ENCODE peak calls at places on chromosomes 7 and 10, in ten cellular contexts. N is foreskin fibroblast, B is heart left ventricle, D is Caco-2, V is epithelial cell of esophagus, L is transverse colon, Y is uterus, I is stomach, Z is HFF-Myc, G is AG09309. S is an unnamed sample.

GRCh38 chr10:31602541-31603244 is 283.7 kb downstream of the ZEB1 start:
- DNase-seq in N (peak), B (peak), D (no peak), V (peak), L (peak), Y (peak), I (peak), Z (no peak), G (peak), S (no peak)

GRCh38 chr10:132293416-132294195 is 14.1 kb downstream of the STK32C start:
- DNase-seq in N (no peak), B (peak), D (peak), V (no peak), L (peak), Y (no peak), I (no peak), Z (no peak), G (no peak), S (no peak)

GRCh38 chr7:23530355-23530754 is 1.4 kb downstream of the TRA2A start:
- DNase-seq in N (peak), B (no peak), D (no peak), V (peak), L (no peak), Y (no peak), I (no peak), Z (no peak), G (no peak), S (peak)

GRCh38 chr10:89563861-89564478 is 28.6 kb upstream of the SLC16A12 start:
- DNase-seq in N (peak), B (no peak), D (no peak), V (peak), L (no peak), Y (no peak), I (no peak), Z (peak), G (no peak), S (peak)

GRCh38 chr7:152568972-152569371 is 107.0 kb downstream of the XRCC2 start:
- DNase-seq in N (no peak), B (no peak), D (no peak), V (no peak), L (no peak), Y (no peak), I (no peak), Z (no peak), G (no peak), S (no peak)

GRCh38 chr10:102997998-102998397 is 79.9 kb downstream of the CNNM2 start:
- DNase-seq in N (peak), B (no peak), D (no peak), V (peak), L (no peak), Y (no peak), I (no peak), Z (no peak), G (no peak), S (no peak)

GRCh38 chr7:131546583-131547111 is 9.8 kb downstream of the PODXL start:
- DNase-seq in N (no peak), B (no peak), D (no peak), V (no peak), L (no peak), Y (no peak), I (no peak), Z (no peak), G (no peak), S (peak)

GRCh38 chr10:72812415-72812797 is 81.1 kb upstream of the OIT3 start:
- DNase-seq in N (no peak), B (no peak), D (no peak), V (no peak), L (no peak), Y (no peak), I (no peak), Z (no peak), G (no peak), S (no peak)

GRCh38 chr7:106284516-106285050 is at the start of gene NAMPT:
- DNase-seq in N (peak), B (peak), D (peak), V (peak), L (peak), Y (peak), I (peak), Z (no peak), G (no peak), S (peak)

GRCh38 chr10:80486151-80486692 is 32.1 kb downstream of the TSPAN14 start:
- DNase-seq in N (no peak), B (no peak), D (no peak), V (no peak), L (no peak), Y (no peak), I (peak), Z (no peak), G (no peak), S (no peak)

GRCh38 chr10:133465191-133465949 is 11.6 kb downstream of the SCART1 start:
- DNase-seq in N (no peak), B (no peak), D (no peak), V (no peak), L (no peak), Y (no peak), I (peak), Z (no peak), G (no peak), S (no peak)

GRCh38 chr7:80529362-80529761 is 17.5 kb upstream of the GNAT3 start:
- DNase-seq in N (peak), B (no peak), D (no peak), V (no peak), L (no peak), Y (no peak), I (no peak), Z (no peak), G (no peak), S (no peak)

GRCh38 chr7:101560856-101561255 is 68.2 kb downstream of the MYL10 start:
- DNase-seq in N (no peak), B (no peak), D (peak), V (no peak), L (peak), Y (no peak), I (peak), Z (no peak), G (no peak), S (no peak)

GRCh38 chr10:116892873-116893685 is 43.8 kb downstream of the ENO4 start:
- DNase-seq in N (no peak), B (no peak), D (no peak), V (no peak), L (no peak), Y (no peak), I (no peak), Z (no peak), G (no peak), S (no peak)

GRCh38 chr7:152202056-152202455 is 176.6 kb downstream of the GALNT11 start:
- DNase-seq in N (peak), B (no peak), D (no peak), V (peak), L (no peak), Y (no peak), I (no peak), Z (no peak), G (peak), S (no peak)

GRCh38 chr7:5590596-5591546 is 167.2 kb upstream of the TNRC18 start:
- DNase-seq in N (peak), B (no peak), D (no peak), V (no peak), L (no peak), Y (no peak), I (no peak), Z (no peak), G (no peak), S (peak)

GRCh38 chr7:36937754-36938551 is 213.7 kb upstream of the AOAH start:
- DNase-seq in N (no peak), B (no peak), D (no peak), V (no peak), L (no peak), Y (no peak), I (no peak), Z (no peak), G (no peak), S (no peak)

GRCh38 chr10:4736183-4736582 is 89.8 kb upstream of the AKR1E2 start:
- DNase-seq in N (no peak), B (no peak), D (no peak), V (no peak), L (no peak), Y (no peak), I (no peak), Z (no peak), G (no peak), S (no peak)

GRCh38 chr10:31929986-31930675 is 1.5 kb upstream of the ARHGAP12 start:
- DNase-seq in N (peak), B (no peak), D (no peak), V (no peak), L (no peak), Y (no peak), I (no peak), Z (no peak), G (no peak), S (no peak)

GRCh38 chr10:34479520-34480179 is 335.4 kb downstream of the PARD3 start:
- DNase-seq in N (no peak), B (no peak), D (peak), V (no peak), L (peak), Y (no peak), I (no peak), Z (no peak), G (no peak), S (no peak)

GRCh38 chr10:116763440-116763839 is 21.1 kb upstream of the HSPA12A start:
- DNase-seq in N (no peak), B (no peak), D (no peak), V (no peak), L (no peak), Y (no peak), I (no peak), Z (no peak), G (no peak), S (no peak)

GRCh38 chr10:93757136-93757535 is 600 bp upstream of the LGI1 start:
- DNase-seq in N (no peak), B (no peak), D (no peak), V (no peak), L (no peak), Y (no peak), I (no peak), Z (no peak), G (no peak), S (no peak)

DNA sequence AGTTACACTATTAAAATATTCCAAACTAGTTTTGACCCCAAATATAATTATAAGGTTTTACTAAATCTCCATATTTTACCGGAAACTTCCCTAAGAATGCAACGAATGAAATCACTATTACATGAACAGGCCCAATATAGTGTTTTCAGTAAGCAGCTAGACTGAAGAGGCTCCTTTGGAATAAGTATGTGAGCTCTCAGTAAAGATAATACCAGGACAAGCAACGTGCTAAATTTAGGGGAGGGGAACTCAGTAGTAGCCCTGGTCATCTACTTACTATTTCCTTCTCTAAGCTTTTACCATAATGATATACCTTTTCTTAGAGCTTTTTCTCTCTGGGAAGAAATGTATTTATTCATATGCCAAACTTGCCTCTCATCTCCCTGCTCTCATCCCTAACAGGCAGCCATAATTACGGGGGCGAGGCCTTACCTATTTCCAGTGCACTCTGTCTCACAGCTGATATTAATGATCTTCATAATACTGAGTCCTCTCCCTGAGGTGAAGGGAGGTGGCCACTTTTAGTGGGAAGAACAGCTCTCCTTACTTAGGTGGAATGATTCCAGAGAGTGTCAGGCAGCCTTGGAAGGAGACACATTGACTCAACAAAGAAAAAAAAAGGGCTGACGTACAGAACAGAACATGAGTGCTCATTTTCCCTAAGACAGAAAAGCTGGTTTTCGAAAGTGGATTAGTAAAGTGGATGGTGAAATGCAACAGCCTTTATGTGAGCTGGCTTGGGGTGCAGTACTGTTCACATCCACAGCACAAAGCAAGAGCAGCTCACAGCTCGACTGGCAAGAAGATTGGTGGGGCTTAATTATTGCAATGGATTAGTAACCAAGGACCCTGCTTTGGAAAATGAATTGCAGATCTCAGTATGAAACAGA is 165.4 kb downstream of the GLI3 start:
- DNase-seq in N (peak), B (no peak), D (no peak), V (peak), L (no peak), Y (no peak), I (no peak), Z (no peak), G (peak), S (no peak)
- TF ChIP-seq CTCF in N (no peak), B (no peak), D (no peak), V (peak), L (peak), Y (no peak), I (peak), Z (no peak), G (peak), S (no peak)

GRCh38 chr10:129929343-129930297 is 34.5 kb downstream of the EBF3 start:
- DNase-seq in N (no peak), B (no peak), D (no peak), V (peak), L (no peak), Y (no peak), I (no peak), Z (no peak), G (no peak), S (no peak)
- TF ChIP-seq CTCF in N (no peak), B (no peak), D (no peak), V (no peak), L (no peak), Y (no peak), I (no peak), Z (no peak), G (no peak), S (no peak)

DNA sequence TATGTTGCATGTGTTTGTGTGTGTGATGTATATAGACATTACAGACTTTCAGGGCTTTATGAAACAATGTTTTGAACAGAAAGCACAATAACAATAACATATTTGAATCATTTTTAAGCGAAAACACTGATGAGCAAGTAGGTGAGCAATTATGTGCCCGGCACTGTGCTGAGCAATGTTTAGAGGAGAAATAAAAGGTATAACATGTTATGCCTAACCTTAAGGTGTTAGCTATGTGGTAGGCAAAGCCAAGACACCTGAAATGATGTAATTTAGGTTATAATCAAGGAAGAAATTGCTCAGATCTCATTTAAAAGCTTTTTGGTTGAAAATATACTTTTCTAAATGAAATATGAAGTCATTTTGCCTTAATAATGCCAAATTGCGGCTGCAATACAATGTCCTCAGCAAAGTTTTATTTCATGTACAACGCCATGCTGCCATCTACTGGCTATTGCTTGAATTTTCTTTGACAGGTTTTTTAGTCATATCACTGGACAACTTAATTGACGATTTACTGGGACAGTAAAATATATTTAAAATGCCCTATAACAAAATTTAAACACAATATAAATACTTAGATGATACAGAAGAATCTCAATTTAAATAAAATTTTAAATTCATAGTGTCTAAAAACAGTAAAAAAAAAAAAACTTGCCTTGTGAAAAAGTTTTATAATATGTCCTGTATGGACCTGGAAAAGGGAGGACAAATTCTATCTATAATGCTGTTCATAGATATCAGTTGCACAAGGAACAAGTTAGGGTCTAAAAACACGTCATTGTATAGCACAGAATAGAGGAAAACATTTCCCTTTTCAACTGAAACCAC is 131.1 kb upstream of the CDK1 start:
- DNase-seq in N (peak), B (no peak), D (peak), V (peak), L (peak), Y (no peak), I (no peak), Z (peak), G (peak), S (peak)
- TF ChIP-seq CTCF in N (peak), B (peak), D (peak), V (peak), L (peak), Y (peak), I (peak), Z (peak), G (peak), S (peak)

GRCh38 chr7:149319376-149319775 is 57.4 kb downstream of the ZNF783 start:
- DNase-seq in N (no peak), B (no peak), D (no peak), V (no peak), L (no peak), Y (no peak), I (no peak), Z (no peak), G (no peak), S (no peak)

GRCh38 chr7:149316606-149317005 is 54.6 kb downstream of the ZNF783 start:
- DNase-seq in N (no peak), B (no peak), D (no peak), V (no peak), L (no peak), Y (no peak), I (no peak), Z (no peak), G (no peak), S (no peak)

GRCh38 chr7:149321978-149322541 is 60.1 kb downstream of the ZNF783 start:
- DNase-seq in N (peak), B (no peak), D (no peak), V (no peak), L (no peak), Y (no peak), I (no peak), Z (no peak), G (no peak), S (no peak)

GRCh38 chr7:149320313-149321124 is 58.5 kb downstream of the ZNF783 start:
- DNase-seq in N (no peak), B (no peak), D (no peak), V (no peak), L (no peak), Y (no peak), I (no peak), Z (no peak), G (no peak), S (no peak)

DNA sequence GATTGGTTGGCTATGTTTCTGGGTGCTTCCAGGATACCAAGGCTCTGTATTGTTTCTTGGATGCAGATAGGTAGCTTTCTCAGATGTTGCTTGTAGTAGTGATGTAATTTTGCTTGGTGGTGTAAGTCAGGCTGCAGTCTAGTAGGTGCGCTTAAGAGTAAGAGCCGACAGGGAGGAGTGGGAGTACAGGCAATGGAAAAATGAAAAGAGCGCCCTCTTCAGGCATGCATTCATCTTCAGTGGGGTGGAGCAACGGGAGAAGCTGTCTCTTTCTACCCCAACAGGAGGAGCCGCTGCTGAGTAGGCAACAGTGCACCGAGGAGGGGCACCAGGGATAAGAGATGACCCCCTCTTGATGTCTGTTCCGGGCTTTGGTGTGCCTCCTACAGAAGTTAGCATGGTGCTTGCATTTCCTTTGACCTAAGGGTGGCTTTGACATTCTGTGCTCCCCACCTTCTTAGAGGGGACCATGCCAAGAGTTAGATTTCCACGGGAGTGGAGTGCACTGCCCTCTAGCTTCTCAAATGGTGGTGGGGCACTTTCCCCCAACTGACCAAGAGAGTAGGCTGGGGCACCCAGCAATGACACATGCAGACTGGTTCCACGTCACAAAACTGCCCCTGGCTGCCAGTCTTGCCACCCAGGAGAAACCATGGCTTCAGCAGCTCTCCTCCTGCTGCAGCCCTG is 56.1 kb downstream of the ZNF783 start:
- DNase-seq in N (no peak), B (no peak), D (no peak), V (no peak), L (no peak), Y (no peak), I (no peak), Z (no peak), G (no peak), S (no peak)
- TF ChIP-seq CTCF in N (no peak), B (no peak), D (no peak), V (no peak), L (no peak), Y (no peak), I (no peak), Z (peak), G (no peak), S (no peak)

GRCh38 chr7:117399820-117400422 is 27.4 kb downstream of the ASZ1 start:
- DNase-seq in N (peak), B (no peak), D (no peak), V (peak), L (no peak), Y (no peak), I (no peak), Z (no peak), G (no peak), S (no peak)
- TF ChIP-seq CTCF in N (peak), B (no peak), D (peak), V (peak), L (peak), Y (no peak), I (no peak), Z (peak), G (peak), S (peak)

GRCh38 chr7:132899833-132900232 is 182.1 kb downstream of the CHCHD3 start:
- DNase-seq in N (no peak), B (no peak), D (no peak), V (no peak), L (no peak), Y (no peak), I (no peak), Z (no peak), G (no peak), S (no peak)
- TF ChIP-seq CTCF in N (no peak), B (no peak), D (no peak), V (no peak), L (no peak), Y (no peak), I (no peak), Z (no peak), G (peak), S (no peak)